ENCODE peak calls at places on chromosomes 11 and 22, in nine cellular contexts. D, G, X, B, S, N, W, I and U are unnamed samples.

GRCh38 chr11:46977940-46978595 is 41.5 kb downstream of the CSTPP1 start:
- DNase-seq in S (no peak), I (no peak), X (no peak), W (no peak), N (no peak), D (no peak), B (no peak), G (peak), U (no peak)

GRCh38 chr11:75627879-75628668 is 40.8 kb downstream of the MAP6 start:
- DNase-seq in W (no peak), S (no peak), N (no peak), D (no peak), G (peak), B (no peak), I (no peak), X (no peak), U (peak)

GRCh38 chr11:75203138-75203537 is 37.4 kb upstream of the TPBGL start:
- DNase-seq in D (no peak), B (no peak), N (no peak), I (no peak), S (no peak), W (no peak), X (no peak), G (no peak), U (no peak)

GRCh38 chr22:31742115-31742514 is 7.8 kb downstream of the PRR14L start:
- DNase-seq in D (no peak), B (no peak), N (no peak), S (no peak), G (no peak), X (no peak), I (no peak), W (no peak), U (no peak)

GRCh38 chr22:35577799-35578659 is 37.4 kb downstream of the RASD2 start:
- DNase-seq in W (no peak), X (no peak), B (no peak), I (no peak), D (no peak), S (no peak), N (no peak), G (no peak), U (no peak)

GRCh38 chr11:72780291-72781062 is 13.4 kb downstream of the STARD10 start:
- DNase-seq in I (no peak), N (no peak), G (no peak), D (no peak), W (no peak), B (no peak), S (no peak), X (no peak), U (no peak)

GRCh38 chr11:128509990-128510389 is 77.4 kb downstream of the ETS1 start:
- DNase-seq in W (no peak), D (no peak), B (no peak), N (no peak), G (peak), S (no peak), X (no peak), I (no peak), U (no peak)

GRCh38 chr11:48111941-48112340 is 104.7 kb upstream of the OR4B1 start:
- DNase-seq in X (no peak), B (no peak), W (no peak), I (no peak), S (no peak), N (no peak), G (no peak), D (no peak), U (no peak)

GRCh38 chr11:10599388-10600175 is 31.1 kb upstream of the LYVE1 start:
- DNase-seq in B (no peak), W (no peak), I (no peak), D (no peak), S (no peak), X (no peak), G (no peak), N (no peak), U (peak)

GRCh38 chr11:70688142-70688541 is 289.8 kb downstream of the CTTN start:
- DNase-seq in S (no peak), G (no peak), D (no peak), B (no peak), X (peak), N (no peak), I (no peak), W (no peak), U (peak)

GRCh38 chr22:32044477-32044876 is 1.4 kb downstream of the SLC5A1 start:
- DNase-seq in N (no peak), S (no peak), X (no peak), D (no peak), G (no peak), W (no peak), B (no peak), I (no peak), U (no peak)

GRCh38 chr11:128942272-128942612 is 429 bp downstream of the TP53AIP1 start:
- DNase-seq in X (no peak), N (no peak), W (no peak), B (no peak), S (no peak), D (no peak), G (no peak), I (no peak), U (no peak)